ENCODE peak calls at places on chromosomes 6 and 20, in nine cellular contexts. C, H, W, A, L, O, E, D and G are unnamed samples.

GRCh38 chr6:52643158-52643557 is 27.8 kb upstream of the TMEM14A start:
- DNase-seq in A (no peak), L (no peak), E (no peak), D (no peak), O (no peak), H (no peak), C (no peak), W (no peak), G (no peak)

GRCh38 chr20:1769491-1769890 is 111.9 kb upstream of the SIRPG start:
- DNase-seq in H (no peak), O (no peak), W (no peak), A (no peak), D (no peak), L (no peak), C (no peak), E (no peak), G (no peak)

GRCh38 chr6:108561742-108562502 is 1.2 kb downstream of the FOXO3 start:
- DNase-seq in A (no peak), H (peak; percentile 68), L (peak; percentile 61), E (peak; percentile 37), W (peak; percentile 22), O (no peak), C (peak; percentile 17), D (no peak), G (peak; percentile 32)

GRCh38 chr6:56913276-56914138 is 41.4 kb upstream of the BEND6 start:
- DNase-seq in H (no peak), D (no peak), A (peak; percentile 17), O (no peak), L (no peak), C (no peak), E (no peak), W (no peak), G (no peak)

GRCh38 chr6:29442670-29443184 is 3.6 kb downstream of the OR10C1 start:
- DNase-seq in A (no peak), H (no peak), E (peak; percentile 8), L (no peak), W (no peak), D (no peak), C (no peak), O (no peak), G (no peak)

GRCh38 chr6:50520325-50520724 is 193.0 kb upstream of the TFAP2D start:
- DNase-seq in O (no peak), C (no peak), D (no peak), A (no peak), L (no peak), E (no peak), W (no peak), H (no peak), G (no peak)

GRCh38 chr6:52976591-52977035 is 18.5 kb downstream of the GSTA4 start:
- DNase-seq in A (no peak), D (no peak), H (no peak), C (no peak), E (no peak), L (peak; percentile 52), W (peak; percentile 60), O (no peak), G (no peak)

GRCh38 chr6:127516676-127517273 is 2.4 kb downstream of the MTCL3 start:
- DNase-seq in A (peak; percentile 46), L (no peak), E (peak; percentile 57), H (no peak), D (peak; percentile 34), O (no peak), C (peak; percentile 23), W (peak; percentile 48), G (peak; percentile 73)

GRCh38 chr6:142482973-142483372 is 181.2 kb downstream of the ADGRG6 start:
- DNase-seq in H (no peak), C (no peak), W (no peak), A (peak; percentile 18), D (peak; percentile 14), O (no peak), E (peak; percentile 55), L (no peak), G (no peak)

GRCh38 chr6:5121956-5122355 is 36.8 kb downstream of the PPP1R3G start:
- DNase-seq in L (no peak), C (no peak), W (no peak), D (no peak), H (no peak), O (no peak), A (peak; percentile 24), E (no peak), G (no peak)

DNA sequence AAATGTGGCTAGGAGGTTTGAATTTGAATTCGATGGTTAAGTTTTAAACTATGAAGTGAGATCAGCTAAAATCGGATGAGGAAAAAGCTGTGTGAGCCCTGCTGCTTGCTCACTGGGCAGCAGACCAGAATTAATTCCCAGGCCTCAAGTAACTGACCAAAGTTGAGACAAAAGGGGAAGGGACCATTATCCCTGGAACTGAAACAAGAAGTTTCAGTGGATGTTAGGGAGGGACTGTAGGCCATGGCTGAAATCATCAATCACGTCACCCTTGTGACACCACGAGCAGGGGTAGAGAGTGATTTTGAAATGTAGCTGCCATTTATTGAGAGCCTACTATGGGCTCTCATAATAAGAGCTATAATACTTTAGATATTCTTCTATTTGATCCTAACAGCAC is 7.0 kb upstream of the PRSS35 start:
- DNase-seq in C (no peak), O (no peak), L (no peak), D (peak; percentile 17), H (no peak), E (no peak), A (peak; percentile 21), W (no peak), G (no peak)
- H3K4me3 ChIP-seq in C (no peak overlapping the region), O (no peak overlapping the region), L (no peak overlapping the region), D (no peak overlapping the region), H (no peak overlapping the region), E (no peak overlapping the region), A (no peak overlapping the region), W (no peak overlapping the region), G (no peak overlapping the region)

DNA sequence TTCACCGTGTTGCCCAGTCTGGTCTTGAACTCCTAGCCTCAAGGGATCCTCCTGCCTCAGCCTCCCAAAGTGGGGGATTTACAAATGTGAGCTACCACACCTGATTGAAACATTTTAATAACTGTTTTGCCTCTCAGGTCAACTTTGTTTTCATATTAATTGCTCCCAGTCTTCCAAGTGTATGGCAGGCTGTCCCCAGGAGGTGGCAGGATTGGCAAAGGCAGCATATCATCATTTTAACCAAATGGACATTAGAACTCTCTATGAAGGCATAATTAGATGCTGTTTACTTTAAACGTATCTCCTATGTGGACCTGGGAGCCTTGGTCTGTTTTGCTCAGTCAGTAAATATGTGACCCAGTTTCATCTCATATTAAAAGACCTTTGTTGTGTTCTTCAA is 59.2 kb upstream of the CSE1L start:
- DNase-seq in O (no peak), D (no peak), W (peak; percentile 48), L (no peak), H (no peak), C (peak; percentile 49), A (peak; percentile 3), E (peak; percentile 4), G (no peak)
- TF ChIP-seq CTCF in O (peak; percentile 19), D (peak; percentile 25), W (peak; percentile 72), L (no peak), H (no peak), C (peak; percentile 79), A (peak; percentile 28), E (peak; percentile 54), G (peak; percentile 43)

GRCh38 chr6:149903938-149904611 is 6.2 kb upstream of the RAET1E start:
- DNase-seq in W (peak; percentile 18), C (no peak), D (no peak), O (no peak), A (no peak), E (no peak), H (no peak), L (no peak), G (no peak)
- H3K4me3 ChIP-seq in W (no peak overlapping the region), C (no peak overlapping the region), D (no peak overlapping the region), O (no peak overlapping the region), A (no peak overlapping the region), E (no peak overlapping the region), H (no peak overlapping the region), L (no peak overlapping the region), G (no peak overlapping the region)

GRCh38 chr6:13469688-13470087 is 17.7 kb downstream of the GFOD1 start:
- DNase-seq in A (no peak), E (no peak), L (no peak), H (no peak), W (no peak), C (no peak), D (no peak), O (no peak), G (no peak)
- TF ChIP-seq CTCF in A (no peak), E (no peak), L (no peak), H (no peak), W (no peak), C (no peak), D (no peak), O (no peak), G (no peak)

GRCh38 chr20:19975436-19975799 is 41.7 kb upstream of the NAA20 start:
- DNase-seq in A (peak; percentile 52), W (peak; percentile 47), H (no peak), D (peak; percentile 51), E (no peak), L (peak; percentile 52), O (no peak), C (no peak), G (peak; percentile 56)

GRCh38 chr20:19978511-19979210 is 38.5 kb upstream of the NAA20 start:
- DNase-seq in D (no peak), C (no peak), A (no peak), E (no peak), L (no peak), H (no peak), O (no peak), W (no peak), G (no peak)

GRCh38 chr20:19976595-19977372 is 40.4 kb upstream of the NAA20 start:
- DNase-seq in H (peak; percentile 88), D (peak; percentile 81), L (peak; percentile 83), A (peak; percentile 79), W (peak; percentile 66), E (peak; percentile 78), O (no peak), C (peak; percentile 90), G (peak; percentile 92)

GRCh38 chr20:19975901-19976300 is 41.3 kb upstream of the NAA20 start:
- DNase-seq in C (no peak), A (peak; percentile 30), W (peak; percentile 40), L (no peak), H (no peak), O (no peak), E (peak; percentile 39), D (peak; percentile 36), G (peak; percentile 37)

DNA sequence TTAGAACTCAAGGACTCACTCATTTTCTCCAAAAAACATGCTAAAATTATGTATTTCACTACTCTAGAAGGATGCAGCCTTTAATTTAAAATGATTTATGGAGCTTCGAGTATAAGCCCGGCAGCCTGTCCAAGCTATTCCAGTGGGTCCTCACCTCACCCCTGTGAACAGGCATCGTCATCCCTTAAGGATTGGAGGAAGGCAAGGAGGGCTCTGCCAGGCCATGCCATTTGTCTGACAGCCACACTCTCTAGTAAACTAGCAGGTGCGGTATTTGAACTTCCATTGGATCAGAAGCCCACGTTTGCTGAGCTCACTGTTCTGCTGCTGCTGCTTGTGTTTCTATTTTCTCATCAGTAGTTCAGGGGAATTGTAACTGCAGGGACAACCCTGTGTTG is 39.8 kb upstream of the NAA20 start:
- DNase-seq in E (peak; percentile 27), W (no peak), A (no peak), O (no peak), H (no peak), L (no peak), D (no peak), C (no peak), G (no peak)
- H3K4me3 ChIP-seq in E (peak overlapping the region; percentile 93), W (peak overlapping the region; percentile 51), A (no peak overlapping the region), O (peak overlapping the region; percentile 67), H (peak overlapping the region; percentile 69), L (peak overlapping the region; percentile 66), D (peak overlapping the region; percentile 72), C (no peak overlapping the region), G (peak overlapping the region; percentile 86)